ENCODE peak calls at places on chromosomes 11 and 22, in five cellular contexts. One of them, this sample, is unnamed.
A peak's percentile ranks its signal among the peaks of the same experiment; 100 is the strongest.

GRCh38 chr11:130178441-130178971 is 18.9 kb downstream of the ST14 start:
- DNase-seq in breast epithelium: no peak
- DNase-seq in HepG2: no peak
- DNase-seq in upper lobe of left lung: no peak
- DNase-seq in esophagus muscularis mucosa: no peak
- DNase-seq in this sample: no peak

GRCh38 chr11:118175031-118175531 is 1.4 kb downstream of the SCN2B start:
- DNase-seq in HepG2: peak; percentile 83
- DNase-seq in upper lobe of left lung: no peak
- DNase-seq in esophagus muscularis mucosa: no peak
- DNase-seq in breast epithelium: no peak
- DNase-seq in this sample: no peak

GRCh38 chr11:46475926-46476545 is 84.5 kb upstream of the CHRM4 start:
- DNase-seq in esophagus muscularis mucosa: no peak
- DNase-seq in breast epithelium: no peak
- DNase-seq in upper lobe of left lung: no peak
- DNase-seq in HepG2: no peak
- DNase-seq in this sample: no peak

GRCh38 chr11:122363306-122363705 is 247.3 kb upstream of the BLID start:
- DNase-seq in HepG2: no peak
- DNase-seq in upper lobe of left lung: no peak
- DNase-seq in breast epithelium: no peak
- DNase-seq in esophagus muscularis mucosa: no peak
- DNase-seq in this sample: no peak

GRCh38 chr11:88629496-88629895 is 292.0 kb upstream of the CTSC start:
- DNase-seq in breast epithelium: no peak
- DNase-seq in upper lobe of left lung: no peak
- DNase-seq in esophagus muscularis mucosa: no peak
- DNase-seq in HepG2: no peak
- DNase-seq in this sample: no peak

GRCh38 chr22:19886605-19887250 is 32.1 kb upstream of the GNB1L start:
- DNase-seq in esophagus muscularis mucosa: no peak
- DNase-seq in upper lobe of left lung: no peak
- DNase-seq in breast epithelium: no peak
- DNase-seq in HepG2: no peak
- DNase-seq in this sample: no peak

GRCh38 chr11:57711414-57712255 is at the start of gene MED19:
- DNase-seq in upper lobe of left lung: peak; percentile 94
- DNase-seq in HepG2: peak; percentile 93
- DNase-seq in esophagus muscularis mucosa: peak; percentile 97
- DNase-seq in breast epithelium: peak; percentile 80
- DNase-seq in this sample: peak; percentile 8

GRCh38 chr11:25065711-25066110 is 568.9 kb downstream of the LUZP2 start:
- DNase-seq in upper lobe of left lung: no peak
- DNase-seq in esophagus muscularis mucosa: no peak
- DNase-seq in HepG2: no peak
- DNase-seq in breast epithelium: no peak
- DNase-seq in this sample: peak; percentile 64

GRCh38 chr22:20316844-20317401 is 2.9 kb downstream of the DGCR6L start:
- DNase-seq in breast epithelium: no peak
- DNase-seq in esophagus muscularis mucosa: no peak
- DNase-seq in upper lobe of left lung: no peak
- DNase-seq in HepG2: no peak
- DNase-seq in this sample: no peak

DNA sequence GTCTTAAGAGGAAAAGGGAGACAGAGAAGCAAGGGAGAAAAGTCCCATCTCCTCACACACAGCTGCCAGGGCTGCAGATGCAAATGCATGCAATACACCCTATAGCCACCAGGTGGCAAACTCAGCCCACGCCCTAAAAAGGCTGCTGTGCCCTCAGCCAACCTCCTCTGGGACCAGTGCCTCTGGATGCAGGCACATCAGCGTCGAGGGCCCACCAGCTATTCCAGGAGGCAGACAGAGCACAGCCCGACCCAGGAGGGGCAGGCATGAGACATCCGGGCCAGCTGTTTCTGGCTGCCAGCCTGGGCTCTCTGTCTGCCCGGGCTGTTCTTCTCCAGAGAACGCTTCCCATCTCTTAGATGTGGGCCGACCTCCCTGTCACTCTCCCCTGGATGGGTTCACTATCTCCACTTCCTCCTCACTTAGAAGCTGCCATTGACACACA is 39.7 kb downstream of the TPBGL start:
- DNase-seq in breast epithelium: peak; percentile 78
- DNase-seq in HepG2: peak; percentile 54
- DNase-seq in esophagus muscularis mucosa: peak; percentile 96
- DNase-seq in upper lobe of left lung: no peak
- DNase-seq in this sample: peak; percentile 61
- TF ChIP-seq POLR2AphosphoS5 in breast epithelium: peak; percentile 51
- TF ChIP-seq POLR2AphosphoS5 in HepG2: no peak
- TF ChIP-seq POLR2AphosphoS5 in esophagus muscularis mucosa: peak; percentile 66
- TF ChIP-seq POLR2AphosphoS5 in upper lobe of left lung: no peak
- TF ChIP-seq POLR2AphosphoS5 in this sample: peak; percentile 40

GRCh38 chr11:27293500-27294417 is 69.3 kb downstream of the CCDC34 start:
- DNase-seq in breast epithelium: no peak
- DNase-seq in esophagus muscularis mucosa: no peak
- DNase-seq in HepG2: peak; percentile 16
- DNase-seq in upper lobe of left lung: no peak
- DNase-seq in this sample: no peak
- TF ChIP-seq POLR2AphosphoS5 in breast epithelium: no peak
- TF ChIP-seq POLR2AphosphoS5 in esophagus muscularis mucosa: no peak
- TF ChIP-seq POLR2AphosphoS5 in HepG2: no peak
- TF ChIP-seq POLR2AphosphoS5 in upper lobe of left lung: no peak
- TF ChIP-seq POLR2AphosphoS5 in this sample: no peak

DNA sequence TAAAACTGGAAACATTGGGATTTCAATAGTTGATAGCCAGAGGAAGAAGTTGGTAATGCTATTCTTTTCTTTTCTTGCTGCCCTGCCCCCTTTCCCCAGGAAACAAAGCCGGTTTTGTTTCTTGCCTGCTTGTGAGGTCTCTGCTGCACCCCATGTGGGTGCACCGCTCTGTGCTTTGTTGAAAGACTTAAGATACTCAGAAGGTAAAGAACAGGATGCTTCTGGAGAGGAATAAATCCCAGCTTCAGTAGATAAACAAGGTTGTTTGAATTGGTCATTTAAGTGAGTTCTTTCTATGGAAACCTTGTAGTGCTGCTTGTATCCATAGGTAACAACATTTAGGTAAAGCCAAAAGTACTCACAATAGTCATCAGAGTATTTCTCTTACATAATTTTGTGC is 87.5 kb downstream of the YAP1 start:
- DNase-seq in upper lobe of left lung: no peak
- DNase-seq in esophagus muscularis mucosa: no peak
- DNase-seq in HepG2: peak; percentile 31
- DNase-seq in breast epithelium: no peak
- DNase-seq in this sample: no peak
- TF ChIP-seq POLR2AphosphoS5 in upper lobe of left lung: no peak
- TF ChIP-seq POLR2AphosphoS5 in esophagus muscularis mucosa: no peak
- TF ChIP-seq POLR2AphosphoS5 in HepG2: no peak
- TF ChIP-seq POLR2AphosphoS5 in breast epithelium: no peak
- TF ChIP-seq POLR2AphosphoS5 in this sample: no peak

GRCh38 chr22:24761888-24762675 is 12.4 kb downstream of the PIWIL3 start:
- DNase-seq in HepG2: no peak
- DNase-seq in esophagus muscularis mucosa: no peak
- DNase-seq in upper lobe of left lung: peak; percentile 53
- DNase-seq in breast epithelium: no peak
- DNase-seq in this sample: no peak
- TF ChIP-seq POLR2AphosphoS5 in HepG2: no peak
- TF ChIP-seq POLR2AphosphoS5 in esophagus muscularis mucosa: no peak
- TF ChIP-seq POLR2AphosphoS5 in upper lobe of left lung: no peak
- TF ChIP-seq POLR2AphosphoS5 in breast epithelium: no peak
- TF ChIP-seq POLR2AphosphoS5 in this sample: no peak

GRCh38 chr11:114165326-114166230 is 106.1 kb downstream of the ZBTB16 start:
- DNase-seq in esophagus muscularis mucosa: no peak
- DNase-seq in HepG2: no peak
- DNase-seq in breast epithelium: no peak
- DNase-seq in upper lobe of left lung: no peak
- DNase-seq in this sample: no peak

GRCh38 chr11:114167355-114168085 is 108.0 kb downstream of the ZBTB16 start:
- DNase-seq in breast epithelium: no peak
- DNase-seq in HepG2: no peak
- DNase-seq in upper lobe of left lung: no peak
- DNase-seq in esophagus muscularis mucosa: no peak
- DNase-seq in this sample: no peak

GRCh38 chr11:114166389-114166788 is 106.9 kb downstream of the ZBTB16 start:
- DNase-seq in upper lobe of left lung: no peak
- DNase-seq in esophagus muscularis mucosa: no peak
- DNase-seq in HepG2: no peak
- DNase-seq in breast epithelium: no peak
- DNase-seq in this sample: no peak

GRCh38 chr11:114168086-114168448 is 108.6 kb downstream of the ZBTB16 start:
- DNase-seq in upper lobe of left lung: no peak
- DNase-seq in HepG2: no peak
- DNase-seq in breast epithelium: no peak
- DNase-seq in esophagus muscularis mucosa: no peak
- DNase-seq in this sample: no peak

DNA sequence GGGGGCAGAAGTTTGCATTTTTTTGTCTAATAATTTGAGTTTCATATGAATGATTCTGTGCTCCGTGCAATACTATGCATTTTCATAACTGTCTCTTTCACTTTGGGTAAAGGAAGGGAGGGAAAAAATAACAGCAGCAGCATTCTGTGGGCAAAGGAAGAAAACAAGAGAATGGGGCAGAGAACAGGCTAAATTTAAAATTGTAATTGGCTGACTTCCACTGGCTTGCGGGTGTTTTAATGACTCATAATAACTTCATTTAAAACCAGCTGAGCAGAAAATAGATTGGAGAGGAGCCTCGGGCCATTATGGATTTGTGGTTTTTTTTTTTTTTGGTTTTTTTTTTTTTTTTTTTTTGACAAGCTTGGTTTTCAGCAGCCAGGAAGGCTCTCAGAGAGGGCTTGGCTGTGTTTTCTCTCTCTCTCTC is 107.4 kb downstream of the ZBTB16 start:
- DNase-seq in upper lobe of left lung: no peak
- DNase-seq in breast epithelium: no peak
- DNase-seq in HepG2: no peak
- DNase-seq in esophagus muscularis mucosa: no peak
- DNase-seq in this sample: no peak
- TF ChIP-seq POLR2AphosphoS5 in upper lobe of left lung: no peak
- TF ChIP-seq POLR2AphosphoS5 in breast epithelium: peak; percentile 63
- TF ChIP-seq POLR2AphosphoS5 in HepG2: no peak
- TF ChIP-seq POLR2AphosphoS5 in esophagus muscularis mucosa: no peak
- TF ChIP-seq POLR2AphosphoS5 in this sample: no peak

GRCh38 chr11:20057055-20057943 is 103.0 kb downstream of the DBX1 start:
- DNase-seq in HepG2: no peak
- DNase-seq in esophagus muscularis mucosa: peak; percentile 89
- DNase-seq in breast epithelium: no peak
- DNase-seq in upper lobe of left lung: no peak
- DNase-seq in this sample: no peak
- TF ChIP-seq POLR2AphosphoS5 in HepG2: no peak
- TF ChIP-seq POLR2AphosphoS5 in esophagus muscularis mucosa: no peak
- TF ChIP-seq POLR2AphosphoS5 in breast epithelium: no peak
- TF ChIP-seq POLR2AphosphoS5 in upper lobe of left lung: no peak
- TF ChIP-seq POLR2AphosphoS5 in this sample: no peak

GRCh38 chr22:42614312-42615091 is at the start of gene POLDIP3:
- DNase-seq in upper lobe of left lung: peak; percentile 99
- DNase-seq in breast epithelium: peak; percentile 99
- DNase-seq in HepG2: peak; percentile 93
- DNase-seq in esophagus muscularis mucosa: peak; percentile 99
- DNase-seq in this sample: no peak
- TF ChIP-seq POLR2AphosphoS5 in upper lobe of left lung: no peak
- TF ChIP-seq POLR2AphosphoS5 in breast epithelium: no peak
- TF ChIP-seq POLR2AphosphoS5 in HepG2: peak; percentile 27
- TF ChIP-seq POLR2AphosphoS5 in esophagus muscularis mucosa: peak; percentile 95
- TF ChIP-seq POLR2AphosphoS5 in this sample: no peak

DNA sequence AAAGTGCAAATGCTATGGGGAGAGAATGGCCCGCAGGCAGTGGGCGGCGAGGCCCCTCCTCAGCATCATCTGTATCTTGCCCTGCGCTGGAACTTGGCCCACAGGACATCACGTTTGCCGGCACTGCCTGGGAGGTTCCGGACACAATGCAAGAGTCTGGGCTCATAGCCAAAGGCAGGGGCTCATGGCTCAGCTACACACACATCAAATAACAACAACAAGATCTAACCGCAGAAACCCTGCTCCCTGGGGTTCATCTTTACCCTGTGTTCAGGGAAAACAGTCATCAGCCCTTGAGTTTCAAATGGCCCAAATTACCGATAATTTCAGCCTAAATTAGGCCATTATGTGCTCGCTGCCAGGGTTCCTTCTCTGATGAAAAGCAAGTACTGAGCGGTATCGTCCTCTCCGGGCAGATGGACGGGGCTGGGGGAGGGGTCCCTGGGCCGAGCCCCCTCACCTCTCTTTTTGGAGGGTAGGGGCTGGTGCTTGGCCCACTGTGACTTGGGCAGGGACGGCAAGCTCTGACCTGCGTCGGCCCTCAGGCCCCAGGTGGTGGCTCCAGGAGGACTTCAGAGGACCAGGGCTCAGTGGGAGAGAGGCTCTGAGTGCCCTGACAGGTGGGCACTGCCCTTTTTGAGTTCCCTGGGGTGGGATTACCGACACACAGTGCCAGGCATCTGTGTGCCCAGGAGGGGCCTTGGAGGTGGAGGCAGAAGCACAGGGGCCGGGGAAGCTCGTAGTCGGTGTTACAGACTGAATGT is 25.0 kb upstream of the GAL start:
- DNase-seq in breast epithelium: peak; percentile 77
- DNase-seq in esophagus muscularis mucosa: no peak
- DNase-seq in upper lobe of left lung: peak; percentile 62
- DNase-seq in HepG2: peak; percentile 55
- DNase-seq in this sample: peak; percentile 13
- TF ChIP-seq POLR2AphosphoS5 in breast epithelium: peak; percentile 13
- TF ChIP-seq POLR2AphosphoS5 in esophagus muscularis mucosa: no peak
- TF ChIP-seq POLR2AphosphoS5 in upper lobe of left lung: no peak
- TF ChIP-seq POLR2AphosphoS5 in HepG2: no peak
- TF ChIP-seq POLR2AphosphoS5 in this sample: no peak